ENCODE peak calls at places on chromosomes 1 and 21, in four cellular contexts. U, G, S and A are unnamed samples.

GRCh38 chr1:166960871-166961474 is 14.4 kb downstream of the ILDR2 start:
- DNase-seq in U (no peak), G (no peak), S (no peak), A (no peak)

GRCh38 chr1:60695633-60696032 is 386.7 kb upstream of the NFIA start:
- DNase-seq in U (no peak), G (no peak), S (no peak), A (no peak)

GRCh38 chr1:35886606-35887431 is 3.8 kb downstream of the AGO1 start:
- DNase-seq in U (no peak), G (no peak), S (peak), A (peak)

GRCh38 chr1:10106241-10106640 is 73.5 kb downstream of the UBE4B start:
- DNase-seq in U (no peak), G (no peak), S (no peak), A (no peak)

GRCh38 chr21:38980416-38981319 is 174.9 kb downstream of the ETS2 start:
- DNase-seq in U (no peak), G (no peak), S (no peak), A (no peak)

GRCh38 chr1:21251773-21252471 is 38.3 kb downstream of the ECE1 start:
- DNase-seq in U (no peak), G (no peak), S (peak), A (peak)

GRCh38 chr1:155910621-155911121 is 478 bp downstream of the RIT1 start:
- DNase-seq in U (peak), G (peak), S (peak), A (peak)

GRCh38 chr1:70090146-70090545 is 115.2 kb downstream of the LRRC40 start:
- DNase-seq in U (no peak), G (no peak), S (peak), A (peak)

GRCh38 chr21:34707876-34708325 is 39.1 kb downstream of the CLIC6 start:
- DNase-seq in U (no peak), G (no peak), S (no peak), A (no peak)

GRCh38 chr1:246280551-246280950 is 226.5 kb downstream of the SMYD3 start:
- DNase-seq in U (no peak), G (no peak), S (peak), A (peak)

GRCh38 chr1:111275079-111275478 is 15.6 kb upstream of the CHIA start:
- DNase-seq in U (no peak), G (no peak), S (no peak), A (peak)

GRCh38 chr1:77421504-77422233 is 139.8 kb downstream of the AK5 start:
- DNase-seq in U (no peak), G (no peak), S (no peak), A (no peak)

GRCh38 chr1:229230136-229230892 is 40.6 kb upstream of the RAB4A start:
- DNase-seq in U (peak), G (no peak), S (peak), A (no peak)

GRCh38 chr1:241323510-241323909 is 33.5 kb downstream of the RGS7 start:
- DNase-seq in U (peak), G (peak), S (peak), A (peak)

GRCh38 chr21:44737706-44738354 is 26.5 kb upstream of the TSPEAR start:
- DNase-seq in U (peak), G (peak), S (peak), A (peak)

GRCh38 chr1:66251521-66251920 is 282.4 kb upstream of the SGIP1 start:
- DNase-seq in U (no peak), G (peak), S (peak), A (no peak)

GRCh38 chr1:194159941-194160340 is 973.5 kb upstream of the B3GALT2 start:
- DNase-seq in U (no peak), G (no peak), S (peak), A (peak)

GRCh38 chr1:71190843-71191242 is 110.0 kb upstream of the ZRANB2 start:
- DNase-seq in U (no peak), G (no peak), S (no peak), A (no peak)

GRCh38 chr1:3717715-3718601 is 34.3 kb upstream of the CCDC27 start:
- DNase-seq in U (peak), G (peak), S (peak), A (no peak)

GRCh38 chr1:58922302-58923089 is 138.6 kb upstream of the JUN start:
- DNase-seq in U (no peak), G (no peak), S (no peak), A (peak)

GRCh38 chr1:44826375-44827196 is 16.5 kb downstream of the PTCH2 start:
- DNase-seq in U (no peak), G (peak), S (no peak), A (no peak)

GRCh38 chr1:199182151-199182843 is 543.5 kb downstream of the PTPRC start:
- DNase-seq in U (no peak), G (no peak), S (no peak), A (peak)

GRCh38 chr1:30789388-30790255 is 32.0 kb upstream of the LAPTM5 start:
- DNase-seq in U (no peak), G (no peak), S (no peak), A (no peak)

GRCh38 chr1:155052412-155053400 is 1.6 kb downstream of the ADAM15 start:
- DNase-seq in U (no peak), G (no peak), S (no peak), A (no peak)

GRCh38 chr1:67522001-67522441 is 91.8 kb upstream of the SERBP1 start:
- DNase-seq in U (no peak), G (no peak), S (no peak), A (no peak)

GRCh38 chr1:62175568-62176179 is 19.0 kb upstream of the L1TD1 start:
- DNase-seq in U (peak), G (peak), S (peak), A (peak)

GRCh38 chr1:17759114-17759513 is 4.0 kb downstream of the ACTL8 start:
- DNase-seq in U (peak), G (no peak), S (peak), A (no peak)

GRCh38 chr1:155938220-155938627 is 3.2 kb upstream of the RXFP4 start:
- DNase-seq in U (no peak), G (no peak), S (peak), A (peak)

GRCh38 chr1:1680912-1681273 is 11.7 kb downstream of the SLC35E2B start:
- DNase-seq in U (no peak), G (no peak), S (no peak), A (no peak)

GRCh38 chr1:1419812-1420653 is 1.0 kb downstream of the ANKRD65 start:
- DNase-seq in U (no peak), G (peak), S (no peak), A (no peak)

GRCh38 chr1:160537714-160538665 is 14.9 kb upstream of the SLAMF6 start:
- DNase-seq in U (no peak), G (no peak), S (no peak), A (no peak)

GRCh38 chr1:207815913-207816312 is 64.1 kb downstream of the CD46 start:
- DNase-seq in U (no peak), G (no peak), S (no peak), A (peak)

GRCh38 chr21:33981341-33982101 is 65.9 kb upstream of the ATP5PO start:
- DNase-seq in U (no peak), G (no peak), S (no peak), A (no peak)

GRCh38 chr1:67700692-67701410 is 15.8 kb downstream of the GADD45A start:
- DNase-seq in U (no peak), G (peak), S (peak), A (peak)

GRCh38 chr1:241447056-241447649 is 72.4 kb downstream of the FH start:
- DNase-seq in U (no peak), G (no peak), S (no peak), A (peak)

GRCh38 chr1:202656057-202656456 is 54.2 kb downstream of the SYT2 start:
- DNase-seq in U (peak), G (peak), S (peak), A (peak)

GRCh38 chr1:228020686-228021525 is 14.1 kb downstream of the WNT3A start:
- DNase-seq in U (peak), G (peak), S (no peak), A (no peak)

GRCh38 chr1:225699336-225699735 is 46.4 kb upstream of the ENAH start:
- DNase-seq in U (no peak), G (no peak), S (no peak), A (no peak)
- H3K56ac ChIP-seq in U (no peak), G (no peak), S (no peak), A (peak)

DNA sequence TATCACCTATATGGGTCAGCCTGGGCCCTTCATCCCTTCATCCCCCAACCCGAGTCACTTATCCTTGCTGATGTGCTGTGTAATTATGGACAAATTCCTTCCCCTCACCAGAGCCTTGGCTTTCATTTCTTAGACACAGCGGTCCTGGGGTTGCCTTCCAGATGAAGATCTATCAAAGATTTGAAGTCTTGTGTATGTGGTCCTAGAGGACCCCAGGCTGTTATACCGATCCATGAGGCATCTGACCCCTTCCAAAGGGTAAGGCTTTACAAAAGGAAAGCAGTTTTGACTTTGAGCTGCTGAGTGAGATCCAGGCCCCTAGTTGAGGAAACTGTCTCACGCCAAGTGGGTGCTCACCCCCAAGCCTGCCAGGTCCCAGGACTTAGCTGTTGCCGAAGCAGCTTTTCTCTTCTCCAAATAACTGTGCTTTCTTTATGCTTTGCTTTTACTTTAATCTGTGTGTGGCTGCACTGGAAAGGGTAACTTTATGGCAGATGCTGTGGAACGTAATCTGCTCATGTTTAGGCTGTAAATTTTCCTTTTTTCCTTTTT is 37.6 kb downstream of the MAN1C1 start:
- DNase-seq in U (peak), G (peak), S (no peak), A (no peak)
- H3K56ac ChIP-seq in U (no peak), G (no peak), S (no peak), A (no peak)

GRCh38 chr1:223634423-223634822 is 31.1 kb downstream of the CAPN8 start:
- DNase-seq in U (no peak), G (no peak), S (no peak), A (no peak)
- H3K56ac ChIP-seq in U (no peak), G (no peak), S (no peak), A (no peak)

GRCh38 chr21:24509131-24509530 is 1098.2 kb downstream of the MRPL39 start:
- DNase-seq in U (no peak), G (no peak), S (no peak), A (no peak)
- H3K56ac ChIP-seq in U (no peak), G (no peak), S (no peak), A (no peak)

GRCh38 chr21:42878993-42879787 is at the start of gene WDR4:
- DNase-seq in U (peak), G (peak), S (peak), A (peak)

GRCh38 chr21:42883921-42884320 is 4.6 kb upstream of the WDR4 start:
- DNase-seq in U (no peak), G (no peak), S (no peak), A (no peak)

GRCh38 chr21:42878678-42878992 is 704 bp downstream of the WDR4 start:
- DNase-seq in U (no peak), G (no peak), S (no peak), A (no peak)

DNA sequence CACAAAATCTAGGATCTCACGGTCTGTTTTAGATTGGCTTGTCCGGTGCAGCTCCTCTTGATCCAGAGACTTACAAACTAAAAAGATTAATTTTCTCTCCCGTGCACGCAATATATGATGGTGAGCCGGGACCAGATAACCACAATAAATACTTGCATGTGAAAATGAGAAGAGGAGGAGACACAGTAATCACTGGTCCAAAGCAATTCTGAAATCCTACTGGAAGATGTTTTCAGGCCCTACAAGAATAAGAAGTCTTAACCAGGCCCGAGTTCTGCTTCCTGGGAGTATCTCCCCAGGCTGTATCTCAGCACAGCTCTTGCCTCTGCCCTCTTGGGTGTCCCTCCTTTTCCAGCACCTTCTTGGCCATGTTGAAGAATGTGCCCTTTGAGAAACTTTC is 1.0 kb upstream of the WDR4 start:
- DNase-seq in U (no peak), G (no peak), S (no peak), A (no peak)
- H3K56ac ChIP-seq in U (no peak), G (no peak), S (peak), A (peak)

GRCh38 chr1:234881893-234882771 is 246.5 kb downstream of the TOMM20 start:
- DNase-seq in U (no peak), G (no peak), S (no peak), A (no peak)
- H3K56ac ChIP-seq in U (no peak), G (no peak), S (no peak), A (no peak)